ENCODE peak calls at places on chromosomes 5 and 9, in four cellular contexts. One of them, this sample, is unnamed.

GRCh38 chr5:14265574-14265973 is 122.4 kb downstream of the TRIO start:
- DNase-seq in PC-9: peak
- DNase-seq in natural killer cell: no peak
- DNase-seq in kidney: no peak
- DNase-seq in this sample: no peak

GRCh38 chr5:73018892-73019291 is 63.1 kb downstream of the FCHO2 start:
- DNase-seq in kidney: no peak
- DNase-seq in PC-9: no peak
- DNase-seq in natural killer cell: no peak
- DNase-seq in this sample: no peak

GRCh38 chr9:119053070-119053469 is 316.2 kb downstream of the BRINP1 start:
- DNase-seq in kidney: no peak
- DNase-seq in PC-9: no peak
- DNase-seq in natural killer cell: no peak
- DNase-seq in this sample: no peak

GRCh38 chr9:78921341-78921740 is 624.4 kb downstream of the PSAT1 start:
- DNase-seq in PC-9: no peak
- DNase-seq in natural killer cell: no peak
- DNase-seq in kidney: no peak
- DNase-seq in this sample: no peak

GRCh38 chr9:137217276-137218211 is 4.5 kb downstream of the RNF208 start:
- DNase-seq in kidney: peak
- DNase-seq in natural killer cell: no peak
- DNase-seq in PC-9: peak
- DNase-seq in this sample: no peak

GRCh38 chr9:117757566-117757965 is 53.4 kb downstream of the TLR4 start:
- DNase-seq in PC-9: no peak
- DNase-seq in natural killer cell: no peak
- DNase-seq in kidney: no peak
- DNase-seq in this sample: no peak

GRCh38 chr9:27505744-27506161 is 18.3 kb upstream of the IFNK start:
- DNase-seq in kidney: no peak
- DNase-seq in natural killer cell: no peak
- DNase-seq in PC-9: no peak
- DNase-seq in this sample: no peak

GRCh38 chr5:27472875-27473274 is 434.5 kb upstream of the CDH9 start:
- DNase-seq in PC-9: no peak
- DNase-seq in natural killer cell: no peak
- DNase-seq in kidney: no peak
- DNase-seq in this sample: no peak

GRCh38 chr9:70229579-70229978 is 29.2 kb upstream of the SMC5 start:
- DNase-seq in kidney: no peak
- DNase-seq in PC-9: no peak
- DNase-seq in natural killer cell: no peak
- DNase-seq in this sample: no peak
- TF ChIP-seq CTCF in kidney: no peak
- TF ChIP-seq CTCF in PC-9: peak
- TF ChIP-seq CTCF in natural killer cell: no peak
- TF ChIP-seq CTCF in this sample: peak

DNA sequence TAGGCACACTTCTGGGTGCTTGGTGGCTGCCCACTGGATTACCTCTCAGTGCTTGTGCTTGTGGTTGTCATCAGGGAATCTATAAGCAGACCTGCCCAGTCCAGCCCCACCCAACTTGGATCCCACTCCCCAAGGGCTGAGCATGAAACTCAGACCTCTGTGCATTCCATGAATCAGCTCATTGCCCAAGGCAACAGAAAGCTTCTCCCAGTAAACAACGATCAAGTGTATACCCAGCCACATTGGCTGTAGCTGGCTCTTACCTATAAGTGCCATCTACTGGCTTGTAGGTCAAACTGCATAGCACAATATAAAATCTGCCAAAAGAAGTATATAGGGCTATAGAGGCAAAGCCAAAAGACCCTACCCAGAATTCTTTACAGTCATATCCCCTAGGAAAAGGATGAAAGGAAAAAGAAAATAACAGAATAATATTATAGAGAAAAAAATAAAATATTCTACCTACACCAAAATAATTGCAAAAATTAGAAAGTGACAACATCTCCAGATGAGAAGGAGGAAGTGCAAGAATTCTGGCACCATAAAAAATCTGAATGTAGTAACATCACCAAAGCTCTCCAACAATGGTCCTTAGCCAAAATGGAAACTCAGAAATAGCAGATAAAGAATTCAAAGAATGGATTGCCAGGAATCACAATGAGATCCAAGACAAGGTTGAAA is 321.0 kb upstream of the TRPC7 start:
- DNase-seq in kidney: no peak
- DNase-seq in PC-9: peak
- DNase-seq in natural killer cell: no peak
- DNase-seq in this sample: no peak
- TF ChIP-seq CTCF in kidney: peak
- TF ChIP-seq CTCF in PC-9: peak
- TF ChIP-seq CTCF in natural killer cell: no peak
- TF ChIP-seq CTCF in this sample: peak

DNA sequence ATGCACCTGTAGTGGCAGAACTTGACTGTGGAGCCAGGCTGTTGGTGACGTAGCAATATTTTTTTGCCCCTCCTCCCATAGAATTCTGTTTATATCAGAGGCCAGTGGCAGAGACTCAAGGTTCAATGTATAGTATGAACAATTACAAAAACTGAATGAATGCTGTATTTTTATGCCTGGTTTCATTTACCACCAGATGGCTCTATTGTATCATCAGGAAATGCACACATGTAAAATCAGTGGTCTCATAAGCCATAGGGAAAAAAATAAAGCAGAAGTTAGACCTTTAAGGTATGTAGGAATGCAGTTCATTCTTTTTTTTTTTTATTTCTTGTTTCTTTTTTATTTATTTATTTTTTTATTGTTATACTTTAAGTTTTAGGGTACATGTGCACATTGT is 43.6 kb downstream of the CCDC192 start:
- DNase-seq in natural killer cell: no peak
- DNase-seq in PC-9: peak
- DNase-seq in kidney: no peak
- DNase-seq in this sample: no peak
- TF ChIP-seq CTCF in natural killer cell: no peak
- TF ChIP-seq CTCF in PC-9: peak
- TF ChIP-seq CTCF in kidney: peak
- TF ChIP-seq CTCF in this sample: peak

DNA sequence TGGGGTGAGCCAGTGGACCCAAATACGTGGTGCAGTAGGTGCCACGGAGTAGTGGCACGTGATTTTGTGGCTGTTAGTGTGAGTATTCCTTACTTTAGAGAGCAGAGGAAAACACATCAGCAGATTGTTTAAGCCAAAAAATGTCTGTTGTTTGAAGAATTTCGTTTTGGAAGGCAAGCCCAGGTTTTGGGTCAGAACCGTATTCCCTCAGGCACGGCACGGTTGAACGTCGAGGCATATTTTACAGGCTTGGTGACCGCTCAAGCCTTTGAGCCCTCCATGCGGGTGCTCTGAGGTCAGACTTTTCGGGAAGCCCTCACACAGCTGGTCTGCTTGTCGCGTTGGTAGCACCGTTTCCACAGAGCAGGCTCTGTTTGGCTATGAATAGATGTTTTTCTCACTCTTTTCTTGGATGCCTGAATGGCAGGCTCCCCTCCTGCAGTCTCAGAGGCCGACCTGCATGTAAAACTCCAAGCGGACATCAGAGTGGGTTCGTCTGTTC is 27.2 kb downstream of the NEK6 start:
- DNase-seq in PC-9: no peak
- DNase-seq in natural killer cell: no peak
- DNase-seq in kidney: no peak
- DNase-seq in this sample: no peak
- TF ChIP-seq CTCF in PC-9: no peak
- TF ChIP-seq CTCF in natural killer cell: no peak
- TF ChIP-seq CTCF in kidney: no peak
- TF ChIP-seq CTCF in this sample: no peak

DNA sequence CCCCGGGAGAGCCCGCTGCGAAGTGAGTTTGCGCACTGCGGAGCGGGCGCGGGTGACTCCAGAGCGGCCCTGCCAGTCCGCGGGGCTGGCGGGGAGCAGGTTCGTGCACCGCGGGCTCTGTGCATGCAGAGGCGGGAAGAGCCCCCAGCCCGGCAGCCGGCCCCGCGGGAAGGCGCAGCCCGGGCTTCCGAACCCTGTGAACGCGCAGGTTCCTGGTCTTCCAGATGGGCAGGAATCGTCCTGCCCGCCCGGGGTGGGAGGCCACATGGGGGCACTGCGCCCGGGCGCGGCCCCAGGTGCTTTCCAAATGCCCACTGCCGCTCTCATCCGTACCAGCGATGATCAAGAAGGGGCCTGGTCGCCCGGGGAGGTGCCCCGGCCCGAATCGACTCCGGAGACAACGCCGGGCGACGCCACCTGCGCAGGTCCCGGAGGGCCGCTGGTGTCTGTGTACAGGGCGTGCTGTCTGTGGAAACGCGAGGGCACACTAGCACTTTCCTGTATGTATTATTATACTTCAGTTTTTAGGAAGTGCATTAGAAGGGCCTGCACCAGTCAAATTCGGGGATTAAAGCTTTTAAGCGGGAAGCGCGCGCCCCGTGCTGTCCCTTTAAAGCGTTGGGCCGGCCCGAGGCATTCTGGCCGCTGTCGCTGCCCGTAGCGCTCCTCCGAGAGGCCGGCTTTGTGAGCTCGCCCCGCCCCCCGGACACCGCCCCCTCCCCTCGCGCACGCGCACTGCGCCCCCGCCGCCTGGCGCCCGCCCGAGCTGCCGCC is at the start of gene WDR5:
- DNase-seq in natural killer cell: peak
- DNase-seq in kidney: peak
- DNase-seq in PC-9: peak
- DNase-seq in this sample: peak
- TF ChIP-seq CTCF in natural killer cell: peak
- TF ChIP-seq CTCF in kidney: peak
- TF ChIP-seq CTCF in PC-9: peak
- TF ChIP-seq CTCF in this sample: no peak

GRCh38 chr5:134527156-134527960 is 1.9 kb downstream of the JADE2 start:
- DNase-seq in PC-9: peak
- DNase-seq in natural killer cell: peak
- DNase-seq in kidney: peak
- DNase-seq in this sample: peak
- TF ChIP-seq CTCF in PC-9: peak
- TF ChIP-seq CTCF in natural killer cell: peak
- TF ChIP-seq CTCF in kidney: peak
- TF ChIP-seq CTCF in this sample: peak

DNA sequence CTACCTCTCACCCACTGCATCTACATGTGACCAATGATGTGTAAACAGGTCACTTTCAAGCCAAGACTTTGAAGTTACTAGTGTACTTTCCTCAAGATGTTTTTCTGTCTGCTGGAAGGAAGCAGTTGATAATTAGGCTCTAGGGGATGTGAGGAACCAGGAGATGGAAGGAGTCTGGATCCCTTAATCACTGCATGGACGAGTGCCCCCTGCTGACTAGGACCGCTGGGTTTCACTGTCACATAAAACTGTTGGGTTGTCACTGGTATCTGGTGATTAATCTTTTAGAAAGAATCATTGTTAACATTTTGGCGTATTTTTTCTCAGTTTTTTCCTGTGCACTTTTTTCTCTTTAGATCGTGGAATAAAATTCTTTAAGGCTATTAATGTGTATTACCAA is 79.5 kb downstream of the SREK1 start:
- DNase-seq in natural killer cell: no peak
- DNase-seq in PC-9: no peak
- DNase-seq in kidney: no peak
- DNase-seq in this sample: no peak
- TF ChIP-seq CTCF in natural killer cell: no peak
- TF ChIP-seq CTCF in PC-9: peak
- TF ChIP-seq CTCF in kidney: no peak
- TF ChIP-seq CTCF in this sample: peak